ENCODE peak calls at places on chromosome 16, in four cellular contexts. N is NCI-H1105 treated with DMSO at 0.1 percent for 48 hours; G is ovary; T is central memory CD8-positive, alpha-beta T cell. B is an unnamed sample.

GRCh38 chr16:1310832-1311200 is 1.4 kb downstream of the UBE2I start:
- DNase-seq in N (no peak), T (no peak), G (no peak), B (no peak)

GRCh38 chr16:84339316-84339715 is 29.0 kb upstream of the ATP2C2 start:
- DNase-seq in G (no peak), T (no peak), N (no peak), B (no peak)

GRCh38 chr16:81940781-81941560 is 70.3 kb downstream of the SDR42E1 start:
- DNase-seq in N (peak; percentile 46), G (no peak), T (no peak), B (no peak)

GRCh38 chr16:10577305-10578202 is 2.8 kb downstream of the EMP2 start:
- DNase-seq in N (peak; percentile 29), T (no peak), G (peak; percentile 34), B (no peak)

GRCh38 chr16:29864205-29864604 is 1.2 kb upstream of the CDIPT start:
- DNase-seq in T (no peak), N (no peak), G (no peak), B (no peak)

GRCh38 chr16:23052908-23053580 is 96.2 kb downstream of the USP31 start:
- DNase-seq in T (no peak), G (no peak), N (peak; percentile 24), B (no peak)

GRCh38 chr16:17273142-17273561 is 197.6 kb downstream of the XYLT1 start:
- DNase-seq in G (no peak), N (no peak), T (no peak), B (no peak)

GRCh38 chr16:86449377-86450095 is 60.8 kb upstream of the FOXF1 start:
- DNase-seq in T (no peak), N (no peak), G (no peak), B (no peak)

GRCh38 chr16:54928421-54929089 is 2.1 kb upstream of the IRX5 start:
- DNase-seq in G (no peak), N (peak; percentile 72), T (no peak), B (no peak)

GRCh38 chr16:50315346-50315997 is 49.1 kb downstream of the ADCY7 start:
- DNase-seq in G (no peak), N (no peak), T (no peak), B (no peak)

GRCh38 chr16:14196539-14196938 is 125.4 kb downstream of the MRTFB start:
- DNase-seq in N (no peak), T (no peak), G (no peak), B (no peak)

B was measured in stimulated activated CD8-positive, alpha-beta memory T cell treated with anti-CD3 and anti-CD28 coated beads, Interleukin-4, amount 100 ng/mL, for 1 hour.